ENCODE peak calls at places on chromosomes 5 and 9, in seven cellular contexts. One of them, this sample, is unnamed.
A peak's percentile ranks its signal among the peaks of the same experiment; 100 is the strongest.

GRCh38 chr5:57299945-57300344 is 126.1 kb downstream of the GPBP1 start:
- DNase-seq in GM13976: no peak
- DNase-seq in skeletal muscle cell: no peak
- DNase-seq in pancreas: no peak
- DNase-seq in AG04449: no peak
- DNase-seq in cerebellar cortex: no peak
- DNase-seq in prostate gland: no peak
- DNase-seq in this sample: no peak

GRCh38 chr5:131413605-131414559 is 150.0 kb downstream of the CDC42SE2 start:
- DNase-seq in AG04449: no peak
- DNase-seq in GM13976: peak; percentile 36
- DNase-seq in pancreas: no peak
- DNase-seq in cerebellar cortex: no peak
- DNase-seq in prostate gland: no peak
- DNase-seq in skeletal muscle cell: no peak
- DNase-seq in this sample: no peak

GRCh38 chr5:150778517-150779396 is at the start of gene SMIM3:
- DNase-seq in GM13976: peak; percentile 66
- DNase-seq in pancreas: peak; percentile 78
- DNase-seq in cerebellar cortex: peak; percentile 79
- DNase-seq in AG04449: no peak
- DNase-seq in prostate gland: peak; percentile 73
- DNase-seq in skeletal muscle cell: no peak
- DNase-seq in this sample: peak; percentile 20

GRCh38 chr5:113092683-113093082 is 116.1 kb downstream of the DCP2 start:
- DNase-seq in prostate gland: no peak
- DNase-seq in cerebellar cortex: no peak
- DNase-seq in AG04449: no peak
- DNase-seq in GM13976: no peak
- DNase-seq in skeletal muscle cell: no peak
- DNase-seq in pancreas: no peak
- DNase-seq in this sample: no peak

GRCh38 chr9:113638504-113638903 is 175.0 kb downstream of the RGS3 start:
- DNase-seq in prostate gland: no peak
- DNase-seq in GM13976: no peak
- DNase-seq in cerebellar cortex: no peak
- DNase-seq in skeletal muscle cell: no peak
- DNase-seq in AG04449: no peak
- DNase-seq in pancreas: no peak
- DNase-seq in this sample: no peak

GRCh38 chr5:39209924-39210323 is 9.4 kb downstream of the FYB1 start:
- DNase-seq in cerebellar cortex: no peak
- DNase-seq in skeletal muscle cell: no peak
- DNase-seq in GM13976: no peak
- DNase-seq in pancreas: no peak
- DNase-seq in AG04449: no peak
- DNase-seq in prostate gland: no peak
- DNase-seq in this sample: no peak

GRCh38 chr5:73299665-73300435 is 126.9 kb downstream of the TMEM174 start:
- DNase-seq in cerebellar cortex: no peak
- DNase-seq in prostate gland: no peak
- DNase-seq in skeletal muscle cell: no peak
- DNase-seq in GM13976: peak; percentile 23
- DNase-seq in pancreas: no peak
- DNase-seq in AG04449: no peak
- DNase-seq in this sample: no peak

GRCh38 chr9:17656889-17657288 is 78.0 kb downstream of the SH3GL2 start:
- DNase-seq in pancreas: no peak
- DNase-seq in GM13976: no peak
- DNase-seq in cerebellar cortex: no peak
- DNase-seq in prostate gland: no peak
- DNase-seq in skeletal muscle cell: no peak
- DNase-seq in AG04449: no peak
- DNase-seq in this sample: no peak

GRCh38 chr9:122718038-122718437 is 5.8 kb upstream of the OR1L4 start:
- DNase-seq in GM13976: no peak
- DNase-seq in AG04449: no peak
- DNase-seq in pancreas: no peak
- DNase-seq in skeletal muscle cell: no peak
- DNase-seq in cerebellar cortex: no peak
- DNase-seq in prostate gland: no peak
- DNase-seq in this sample: no peak

GRCh38 chr5:17951392-17952169 is 317.3 kb downstream of the TAF11L14 start:
- DNase-seq in AG04449: no peak
- DNase-seq in GM13976: no peak
- DNase-seq in skeletal muscle cell: no peak
- DNase-seq in cerebellar cortex: no peak
- DNase-seq in pancreas: no peak
- DNase-seq in prostate gland: peak; percentile 30
- DNase-seq in this sample: peak; percentile 88

GRCh38 chr9:34927061-34927460 is 31.0 kb upstream of the PHF24 start:
- DNase-seq in pancreas: no peak
- DNase-seq in skeletal muscle cell: no peak
- DNase-seq in AG04449: no peak
- DNase-seq in GM13976: no peak
- DNase-seq in prostate gland: no peak
- DNase-seq in cerebellar cortex: no peak
- DNase-seq in this sample: no peak

GRCh38 chr5:76608833-76609232 is 14.4 kb downstream of the F2RL2 start:
- DNase-seq in AG04449: no peak
- DNase-seq in GM13976: peak; percentile 32
- DNase-seq in skeletal muscle cell: peak; percentile 63
- DNase-seq in pancreas: no peak
- DNase-seq in prostate gland: no peak
- DNase-seq in cerebellar cortex: peak; percentile 56
- DNase-seq in this sample: no peak

GRCh38 chr5:19920761-19921160 is 67.2 kb downstream of the CDH18 start:
- DNase-seq in GM13976: no peak
- DNase-seq in pancreas: no peak
- DNase-seq in prostate gland: no peak
- DNase-seq in skeletal muscle cell: peak; percentile 25
- DNase-seq in cerebellar cortex: no peak
- DNase-seq in AG04449: no peak
- DNase-seq in this sample: no peak

GRCh38 chr9:37801287-37801850 is 772 bp downstream of the DCAF10 start:
- DNase-seq in pancreas: peak; percentile 43
- DNase-seq in prostate gland: peak; percentile 7
- DNase-seq in AG04449: no peak
- DNase-seq in GM13976: peak; percentile 65
- DNase-seq in skeletal muscle cell: no peak
- DNase-seq in cerebellar cortex: no peak
- DNase-seq in this sample: no peak

GRCh38 chr5:143350790-143351603 is 52.5 kb downstream of the NR3C1 start:
- DNase-seq in GM13976: no peak
- DNase-seq in pancreas: no peak
- DNase-seq in AG04449: peak; percentile 77
- DNase-seq in prostate gland: no peak
- DNase-seq in cerebellar cortex: no peak
- DNase-seq in skeletal muscle cell: peak; percentile 91
- DNase-seq in this sample: no peak

GRCh38 chr9:134966697-134967546 is 49.2 kb upstream of the FCN1 start:
- DNase-seq in GM13976: no peak
- DNase-seq in cerebellar cortex: no peak
- DNase-seq in AG04449: no peak
- DNase-seq in prostate gland: no peak
- DNase-seq in pancreas: no peak
- DNase-seq in skeletal muscle cell: no peak
- DNase-seq in this sample: no peak

GRCh38 chr9:2800385-2801179 is 43.3 kb downstream of the PUM3 start:
- DNase-seq in prostate gland: no peak
- DNase-seq in skeletal muscle cell: no peak
- DNase-seq in cerebellar cortex: no peak
- DNase-seq in pancreas: no peak
- DNase-seq in GM13976: no peak
- DNase-seq in AG04449: no peak
- DNase-seq in this sample: no peak